ENCODE peak calls at places on chromosomes 4 and X, in seven cellular contexts. One of them, this sample, is unnamed.

GRCh38 chr4:123217676-123218075 is 178.9 kb upstream of the SPRY1 start:
- DNase-seq in activated naive CD8-positive, alpha-beta T cell treated with anti-CD3 and anti-CD28 coated beads, Interleukin-2, amount 50 U/mL, for 24 hours: no peak
- DNase-seq in NCI-H524: no peak
- DNase-seq in activated CD8-positive, alpha-beta T cell treated with anti-CD3 and anti-CD28 coated beads for 36 hours: no peak
- DNase-seq in coronary artery: no peak
- DNase-seq in ureter: no peak
- DNase-seq in substantia nigra: no peak
- DNase-seq in this sample: no peak

GRCh38 chr4:18689308-18689915 is 667.9 kb upstream of the LCORL start:
- DNase-seq in NCI-H524: peak
- DNase-seq in activated naive CD8-positive, alpha-beta T cell treated with anti-CD3 and anti-CD28 coated beads, Interleukin-2, amount 50 U/mL, for 24 hours: peak
- DNase-seq in substantia nigra: no peak
- DNase-seq in coronary artery: no peak
- DNase-seq in ureter: peak
- DNase-seq in activated CD8-positive, alpha-beta T cell treated with anti-CD3 and anti-CD28 coated beads for 36 hours: peak
- DNase-seq in this sample: peak

GRCh38 chr4:182189107-182189878 is 53.9 kb upstream of the TENM3 start:
- DNase-seq in activated naive CD8-positive, alpha-beta T cell treated with anti-CD3 and anti-CD28 coated beads, Interleukin-2, amount 50 U/mL, for 24 hours: no peak
- DNase-seq in ureter: no peak
- DNase-seq in activated CD8-positive, alpha-beta T cell treated with anti-CD3 and anti-CD28 coated beads for 36 hours: no peak
- DNase-seq in coronary artery: no peak
- DNase-seq in NCI-H524: no peak
- DNase-seq in substantia nigra: no peak
- DNase-seq in this sample: no peak

GRCh38 chr4:54571293-54571723 is 86.4 kb upstream of the KIT start:
- DNase-seq in ureter: no peak
- DNase-seq in NCI-H524: no peak
- DNase-seq in coronary artery: no peak
- DNase-seq in activated naive CD8-positive, alpha-beta T cell treated with anti-CD3 and anti-CD28 coated beads, Interleukin-2, amount 50 U/mL, for 24 hours: no peak
- DNase-seq in activated CD8-positive, alpha-beta T cell treated with anti-CD3 and anti-CD28 coated beads for 36 hours: no peak
- DNase-seq in substantia nigra: no peak
- DNase-seq in this sample: no peak

GRCh38 chr4:110195561-110196205 is 2.7 kb downstream of the ELOVL6 start:
- DNase-seq in ureter: no peak
- DNase-seq in activated naive CD8-positive, alpha-beta T cell treated with anti-CD3 and anti-CD28 coated beads, Interleukin-2, amount 50 U/mL, for 24 hours: peak
- DNase-seq in coronary artery: no peak
- DNase-seq in NCI-H524: no peak
- DNase-seq in activated CD8-positive, alpha-beta T cell treated with anti-CD3 and anti-CD28 coated beads for 36 hours: peak
- DNase-seq in substantia nigra: peak
- DNase-seq in this sample: no peak

GRCh38 chr4:127284236-127284635 is 348.5 kb upstream of the INTU start:
- DNase-seq in NCI-H524: no peak
- DNase-seq in ureter: no peak
- DNase-seq in substantia nigra: no peak
- DNase-seq in coronary artery: no peak
- DNase-seq in activated CD8-positive, alpha-beta T cell treated with anti-CD3 and anti-CD28 coated beads for 36 hours: no peak
- DNase-seq in activated naive CD8-positive, alpha-beta T cell treated with anti-CD3 and anti-CD28 coated beads, Interleukin-2, amount 50 U/mL, for 24 hours: no peak
- DNase-seq in this sample: no peak

GRCh38 chr4:43512253-43512652 is 619.7 kb downstream of the GRXCR1 start:
- DNase-seq in activated naive CD8-positive, alpha-beta T cell treated with anti-CD3 and anti-CD28 coated beads, Interleukin-2, amount 50 U/mL, for 24 hours: no peak
- DNase-seq in coronary artery: no peak
- DNase-seq in substantia nigra: no peak
- DNase-seq in NCI-H524: no peak
- DNase-seq in ureter: no peak
- DNase-seq in activated CD8-positive, alpha-beta T cell treated with anti-CD3 and anti-CD28 coated beads for 36 hours: no peak
- DNase-seq in this sample: no peak

GRCh38 chrX:108323751-108324150 is 114.5 kb downstream of the COL4A6 start:
- DNase-seq in activated naive CD8-positive, alpha-beta T cell treated with anti-CD3 and anti-CD28 coated beads, Interleukin-2, amount 50 U/mL, for 24 hours: no peak
- DNase-seq in coronary artery: no peak
- DNase-seq in substantia nigra: no peak
- DNase-seq in NCI-H524: no peak
- DNase-seq in activated CD8-positive, alpha-beta T cell treated with anti-CD3 and anti-CD28 coated beads for 36 hours: no peak
- DNase-seq in ureter: no peak
- DNase-seq in this sample: no peak

GRCh38 chrX:5390376-5390775 is 838.3 kb downstream of the NLGN4X start:
- DNase-seq in ureter: no peak
- DNase-seq in substantia nigra: no peak
- DNase-seq in activated CD8-positive, alpha-beta T cell treated with anti-CD3 and anti-CD28 coated beads for 36 hours: no peak
- DNase-seq in coronary artery: no peak
- DNase-seq in activated naive CD8-positive, alpha-beta T cell treated with anti-CD3 and anti-CD28 coated beads, Interleukin-2, amount 50 U/mL, for 24 hours: no peak
- DNase-seq in NCI-H524: no peak
- DNase-seq in this sample: no peak

GRCh38 chrX:136879001-136879667 is 1.4 kb downstream of the RBMX start:
- DNase-seq in coronary artery: no peak
- DNase-seq in activated CD8-positive, alpha-beta T cell treated with anti-CD3 and anti-CD28 coated beads for 36 hours: no peak
- DNase-seq in activated naive CD8-positive, alpha-beta T cell treated with anti-CD3 and anti-CD28 coated beads, Interleukin-2, amount 50 U/mL, for 24 hours: no peak
- DNase-seq in NCI-H524: no peak
- DNase-seq in substantia nigra: no peak
- DNase-seq in ureter: no peak
- DNase-seq in this sample: no peak

GRCh38 chrX:10022580-10023245 is 55.6 kb downstream of the CLDN34 start:
- DNase-seq in coronary artery: no peak
- DNase-seq in ureter: no peak
- DNase-seq in activated naive CD8-positive, alpha-beta T cell treated with anti-CD3 and anti-CD28 coated beads, Interleukin-2, amount 50 U/mL, for 24 hours: no peak
- DNase-seq in activated CD8-positive, alpha-beta T cell treated with anti-CD3 and anti-CD28 coated beads for 36 hours: no peak
- DNase-seq in substantia nigra: no peak
- DNase-seq in NCI-H524: no peak
- DNase-seq in this sample: no peak

GRCh38 chr4:8278421-8279287 is 9.1 kb downstream of the HTRA3 start:
- DNase-seq in ureter: no peak
- DNase-seq in NCI-H524: peak
- DNase-seq in activated naive CD8-positive, alpha-beta T cell treated with anti-CD3 and anti-CD28 coated beads, Interleukin-2, amount 50 U/mL, for 24 hours: peak
- DNase-seq in activated CD8-positive, alpha-beta T cell treated with anti-CD3 and anti-CD28 coated beads for 36 hours: no peak
- DNase-seq in coronary artery: no peak
- DNase-seq in substantia nigra: no peak
- DNase-seq in this sample: no peak

GRCh38 chrX:150934453-150934852 is 36.0 kb upstream of the CD99L2 start:
- DNase-seq in NCI-H524: no peak
- DNase-seq in coronary artery: no peak
- DNase-seq in ureter: no peak
- DNase-seq in activated naive CD8-positive, alpha-beta T cell treated with anti-CD3 and anti-CD28 coated beads, Interleukin-2, amount 50 U/mL, for 24 hours: no peak
- DNase-seq in activated CD8-positive, alpha-beta T cell treated with anti-CD3 and anti-CD28 coated beads for 36 hours: no peak
- DNase-seq in substantia nigra: no peak
- DNase-seq in this sample: peak

GRCh38 chrX:84165716-84166115 is 22.3 kb downstream of the RPS6KA6 start:
- DNase-seq in NCI-H524: no peak
- DNase-seq in coronary artery: no peak
- DNase-seq in activated CD8-positive, alpha-beta T cell treated with anti-CD3 and anti-CD28 coated beads for 36 hours: no peak
- DNase-seq in substantia nigra: no peak
- DNase-seq in ureter: no peak
- DNase-seq in activated naive CD8-positive, alpha-beta T cell treated with anti-CD3 and anti-CD28 coated beads, Interleukin-2, amount 50 U/mL, for 24 hours: no peak
- DNase-seq in this sample: no peak

GRCh38 chrX:74461384-74461783 is 40.1 kb downstream of the SLC16A2 start:
- DNase-seq in activated naive CD8-positive, alpha-beta T cell treated with anti-CD3 and anti-CD28 coated beads, Interleukin-2, amount 50 U/mL, for 24 hours: no peak
- DNase-seq in activated CD8-positive, alpha-beta T cell treated with anti-CD3 and anti-CD28 coated beads for 36 hours: no peak
- DNase-seq in ureter: no peak
- DNase-seq in coronary artery: no peak
- DNase-seq in NCI-H524: no peak
- DNase-seq in substantia nigra: no peak
- DNase-seq in this sample: no peak

GRCh38 chr4:99679204-99679603 is 21.6 kb upstream of the C4orf54 start:
- DNase-seq in substantia nigra: no peak
- DNase-seq in ureter: peak
- DNase-seq in activated CD8-positive, alpha-beta T cell treated with anti-CD3 and anti-CD28 coated beads for 36 hours: no peak
- DNase-seq in NCI-H524: peak
- DNase-seq in activated naive CD8-positive, alpha-beta T cell treated with anti-CD3 and anti-CD28 coated beads, Interleukin-2, amount 50 U/mL, for 24 hours: no peak
- DNase-seq in coronary artery: no peak
- DNase-seq in this sample: no peak

GRCh38 chrX:29662759-29663503 is 552.4 kb upstream of the MAGEB2 start:
- DNase-seq in activated CD8-positive, alpha-beta T cell treated with anti-CD3 and anti-CD28 coated beads for 36 hours: no peak
- DNase-seq in activated naive CD8-positive, alpha-beta T cell treated with anti-CD3 and anti-CD28 coated beads, Interleukin-2, amount 50 U/mL, for 24 hours: no peak
- DNase-seq in substantia nigra: no peak
- DNase-seq in coronary artery: no peak
- DNase-seq in NCI-H524: no peak
- DNase-seq in ureter: no peak
- DNase-seq in this sample: no peak

GRCh38 chr4:34258176-34258575 is 1986.1 kb downstream of the ARAP2 start:
- DNase-seq in NCI-H524: no peak
- DNase-seq in ureter: no peak
- DNase-seq in activated CD8-positive, alpha-beta T cell treated with anti-CD3 and anti-CD28 coated beads for 36 hours: no peak
- DNase-seq in substantia nigra: no peak
- DNase-seq in activated naive CD8-positive, alpha-beta T cell treated with anti-CD3 and anti-CD28 coated beads, Interleukin-2, amount 50 U/mL, for 24 hours: no peak
- DNase-seq in coronary artery: no peak
- DNase-seq in this sample: no peak

GRCh38 chr4:156388826-156389225 is 435.2 kb upstream of the CTSO start:
- DNase-seq in activated CD8-positive, alpha-beta T cell treated with anti-CD3 and anti-CD28 coated beads for 36 hours: no peak
- DNase-seq in activated naive CD8-positive, alpha-beta T cell treated with anti-CD3 and anti-CD28 coated beads, Interleukin-2, amount 50 U/mL, for 24 hours: no peak
- DNase-seq in substantia nigra: no peak
- DNase-seq in coronary artery: no peak
- DNase-seq in ureter: no peak
- DNase-seq in NCI-H524: no peak
- DNase-seq in this sample: no peak

GRCh38 chr4:27684501-27685077 is 823.9 kb downstream of the STIM2 start:
- DNase-seq in activated naive CD8-positive, alpha-beta T cell treated with anti-CD3 and anti-CD28 coated beads, Interleukin-2, amount 50 U/mL, for 24 hours: peak
- DNase-seq in coronary artery: no peak
- DNase-seq in ureter: peak
- DNase-seq in activated CD8-positive, alpha-beta T cell treated with anti-CD3 and anti-CD28 coated beads for 36 hours: peak
- DNase-seq in substantia nigra: no peak
- DNase-seq in NCI-H524: peak
- DNase-seq in this sample: peak

GRCh38 chr4:100489316-100489715 is 28.5 kb downstream of the EMCN start:
- DNase-seq in activated naive CD8-positive, alpha-beta T cell treated with anti-CD3 and anti-CD28 coated beads, Interleukin-2, amount 50 U/mL, for 24 hours: no peak
- DNase-seq in substantia nigra: no peak
- DNase-seq in coronary artery: no peak
- DNase-seq in activated CD8-positive, alpha-beta T cell treated with anti-CD3 and anti-CD28 coated beads for 36 hours: no peak
- DNase-seq in ureter: no peak
- DNase-seq in NCI-H524: no peak
- DNase-seq in this sample: no peak

This sample was measured in prostate gland.